ENCODE peak calls at places on chromosomes 16 and 17, in ten cellular contexts. One of them, this sample, is unnamed.

GRCh38 chr16:51404386-51404785 is 253.3 kb upstream of the SALL1 start:
- DNase-seq in hepatic stellate cell: no peak
- DNase-seq in epithelial cell of proximal tubule: peak
- DNase-seq in mesenchymal stem cell: peak
- DNase-seq in stimulated activated CD4-positive, alpha-beta T cell treated with anti-CD3 and anti-CD28 coated beads, Interleukin-4, amount 100 ng/mL, for 4 hours: no peak
- DNase-seq in effector CD4-positive, alpha-beta T cell: no peak
- DNase-seq in frontal cortex: no peak
- DNase-seq in stimulated activated CD8-positive, alpha-beta memory T cell treated with anti-CD3 and anti-CD28 coated beads, Interleukin-4, amount 100 ng/mL, for 48 hours: no peak
- DNase-seq in GM04504: no peak
- DNase-seq in psoas muscle: no peak
- DNase-seq in this sample: no peak

GRCh38 chr17:65283704-65284103 is 146.5 kb downstream of the RGS9 start:
- DNase-seq in hepatic stellate cell: no peak
- DNase-seq in epithelial cell of proximal tubule: no peak
- DNase-seq in mesenchymal stem cell: no peak
- DNase-seq in stimulated activated CD4-positive, alpha-beta T cell treated with anti-CD3 and anti-CD28 coated beads, Interleukin-4, amount 100 ng/mL, for 4 hours: no peak
- DNase-seq in effector CD4-positive, alpha-beta T cell: no peak
- DNase-seq in frontal cortex: no peak
- DNase-seq in stimulated activated CD8-positive, alpha-beta memory T cell treated with anti-CD3 and anti-CD28 coated beads, Interleukin-4, amount 100 ng/mL, for 48 hours: no peak
- DNase-seq in GM04504: no peak
- DNase-seq in psoas muscle: no peak
- DNase-seq in this sample: no peak

GRCh38 chr17:61057257-61057656 is 342.4 kb upstream of the TBX2 start:
- DNase-seq in hepatic stellate cell: no peak
- DNase-seq in epithelial cell of proximal tubule: no peak
- DNase-seq in mesenchymal stem cell: no peak
- DNase-seq in stimulated activated CD4-positive, alpha-beta T cell treated with anti-CD3 and anti-CD28 coated beads, Interleukin-4, amount 100 ng/mL, for 4 hours: no peak
- DNase-seq in effector CD4-positive, alpha-beta T cell: no peak
- DNase-seq in frontal cortex: no peak
- DNase-seq in stimulated activated CD8-positive, alpha-beta memory T cell treated with anti-CD3 and anti-CD28 coated beads, Interleukin-4, amount 100 ng/mL, for 48 hours: no peak
- DNase-seq in GM04504: no peak
- DNase-seq in psoas muscle: no peak
- DNase-seq in this sample: no peak

GRCh38 chr17:50397919-50398285 is 579 bp upstream of the LRRC59 start:
- DNase-seq in hepatic stellate cell: no peak
- DNase-seq in epithelial cell of proximal tubule: no peak
- DNase-seq in mesenchymal stem cell: no peak
- DNase-seq in stimulated activated CD4-positive, alpha-beta T cell treated with anti-CD3 and anti-CD28 coated beads, Interleukin-4, amount 100 ng/mL, for 4 hours: no peak
- DNase-seq in effector CD4-positive, alpha-beta T cell: no peak
- DNase-seq in frontal cortex: no peak
- DNase-seq in stimulated activated CD8-positive, alpha-beta memory T cell treated with anti-CD3 and anti-CD28 coated beads, Interleukin-4, amount 100 ng/mL, for 48 hours: no peak
- DNase-seq in GM04504: no peak
- DNase-seq in psoas muscle: no peak
- DNase-seq in this sample: no peak

GRCh38 chr16:55370762-55371482 is 46.9 kb downstream of the IRX6 start:
- DNase-seq in hepatic stellate cell: peak
- DNase-seq in epithelial cell of proximal tubule: no peak
- DNase-seq in mesenchymal stem cell: no peak
- DNase-seq in stimulated activated CD4-positive, alpha-beta T cell treated with anti-CD3 and anti-CD28 coated beads, Interleukin-4, amount 100 ng/mL, for 4 hours: no peak
- DNase-seq in effector CD4-positive, alpha-beta T cell: no peak
- DNase-seq in frontal cortex: peak
- DNase-seq in stimulated activated CD8-positive, alpha-beta memory T cell treated with anti-CD3 and anti-CD28 coated beads, Interleukin-4, amount 100 ng/mL, for 48 hours: peak
- DNase-seq in GM04504: peak
- DNase-seq in psoas muscle: peak
- DNase-seq in this sample: no peak

GRCh38 chr16:74297296-74297665 is 667 bp downstream of the PSMD7 start:
- DNase-seq in hepatic stellate cell: peak
- DNase-seq in epithelial cell of proximal tubule: no peak
- DNase-seq in mesenchymal stem cell: peak
- DNase-seq in stimulated activated CD4-positive, alpha-beta T cell treated with anti-CD3 and anti-CD28 coated beads, Interleukin-4, amount 100 ng/mL, for 4 hours: peak
- DNase-seq in effector CD4-positive, alpha-beta T cell: no peak
- DNase-seq in frontal cortex: peak
- DNase-seq in stimulated activated CD8-positive, alpha-beta memory T cell treated with anti-CD3 and anti-CD28 coated beads, Interleukin-4, amount 100 ng/mL, for 48 hours: peak
- DNase-seq in GM04504: no peak
- DNase-seq in psoas muscle: peak
- DNase-seq in this sample: peak

GRCh38 chr17:7111784-7112526 is 2.7 kb downstream of the ASGR2 start:
- DNase-seq in hepatic stellate cell: no peak
- DNase-seq in epithelial cell of proximal tubule: no peak
- DNase-seq in mesenchymal stem cell: no peak
- DNase-seq in stimulated activated CD4-positive, alpha-beta T cell treated with anti-CD3 and anti-CD28 coated beads, Interleukin-4, amount 100 ng/mL, for 4 hours: no peak
- DNase-seq in effector CD4-positive, alpha-beta T cell: no peak
- DNase-seq in frontal cortex: no peak
- DNase-seq in stimulated activated CD8-positive, alpha-beta memory T cell treated with anti-CD3 and anti-CD28 coated beads, Interleukin-4, amount 100 ng/mL, for 48 hours: no peak
- DNase-seq in GM04504: no peak
- DNase-seq in psoas muscle: no peak
- DNase-seq in this sample: no peak

GRCh38 chr17:72861811-72862210 is 230.7 kb downstream of the SLC39A11 start:
- DNase-seq in hepatic stellate cell: no peak
- DNase-seq in epithelial cell of proximal tubule: no peak
- DNase-seq in mesenchymal stem cell: no peak
- DNase-seq in stimulated activated CD4-positive, alpha-beta T cell treated with anti-CD3 and anti-CD28 coated beads, Interleukin-4, amount 100 ng/mL, for 4 hours: no peak
- DNase-seq in effector CD4-positive, alpha-beta T cell: no peak
- DNase-seq in frontal cortex: no peak
- DNase-seq in stimulated activated CD8-positive, alpha-beta memory T cell treated with anti-CD3 and anti-CD28 coated beads, Interleukin-4, amount 100 ng/mL, for 48 hours: no peak
- DNase-seq in GM04504: no peak
- DNase-seq in psoas muscle: no peak
- DNase-seq in this sample: no peak

GRCh38 chr17:38748329-38749221 is at the start of gene PCGF2:
- DNase-seq in hepatic stellate cell: peak
- DNase-seq in epithelial cell of proximal tubule: peak
- DNase-seq in mesenchymal stem cell: peak
- DNase-seq in stimulated activated CD4-positive, alpha-beta T cell treated with anti-CD3 and anti-CD28 coated beads, Interleukin-4, amount 100 ng/mL, for 4 hours: no peak
- DNase-seq in effector CD4-positive, alpha-beta T cell: no peak
- DNase-seq in frontal cortex: peak
- DNase-seq in stimulated activated CD8-positive, alpha-beta memory T cell treated with anti-CD3 and anti-CD28 coated beads, Interleukin-4, amount 100 ng/mL, for 48 hours: peak
- DNase-seq in GM04504: peak
- DNase-seq in psoas muscle: peak
- DNase-seq in this sample: no peak

This sample was measured in naive thymus-derived CD8-positive, alpha-beta T cell.